ENCODE peak calls at places on chromosomes 7 and 10, in nine cellular contexts. W, B, I, H, C, R, X, F and Z are unnamed samples.

GRCh38 chr10:16466001-16466400 is 29.2 kb downstream of the PTER start:
- DNase-seq in W (no peak), B (no peak), I (no peak), H (no peak), C (no peak), R (no peak), X (no peak), F (no peak), Z (no peak)

GRCh38 chr10:121454776-121455175 is 143.5 kb downstream of the FGFR2 start:
- DNase-seq in W (no peak), B (no peak), I (no peak), H (no peak), C (no peak), R (no peak), X (no peak), F (no peak), Z (no peak)

GRCh38 chr7:38542156-38542555 is 89.0 kb downstream of the AMPH start:
- DNase-seq in W (no peak), B (no peak), I (no peak), H (no peak), C (no peak), R (no peak), X (no peak), F (peak; percentile 6), Z (peak; percentile 28)

GRCh38 chr10:6637053-6637452 is 57.0 kb upstream of the PRKCQ start:
- DNase-seq in W (no peak), B (no peak), I (no peak), H (no peak), C (no peak), R (no peak), X (no peak), F (no peak), Z (no peak)

GRCh38 chr7:44969049-44969700 is 9.6 kb downstream of the MYO1G start:
- DNase-seq in W (no peak), B (peak; percentile 25), I (no peak), H (no peak), C (peak; percentile 23), R (no peak), X (peak; percentile 42), F (no peak), Z (no peak)

GRCh38 chr10:97792058-97792721 is 20.4 kb upstream of the SFRP5 start:
- DNase-seq in W (peak; percentile 50), B (peak; percentile 61), I (peak; percentile 75), H (peak; percentile 65), C (peak; percentile 75), R (peak; percentile 32), X (peak; percentile 84), F (no peak), Z (peak; percentile 78)

GRCh38 chr7:134900430-134900876 is 85.9 kb upstream of the AGBL3 start:
- DNase-seq in W (no peak), B (no peak), I (no peak), H (no peak), C (no peak), R (no peak), X (no peak), F (no peak), Z (no peak)

GRCh38 chr10:4807803-4808507 is 18.1 kb upstream of the AKR1E2 start:
- DNase-seq in W (no peak), B (no peak), I (no peak), H (no peak), C (no peak), R (peak; percentile 86), X (no peak), F (peak; percentile 90), Z (peak; percentile 89)

GRCh38 chr10:51001587-51001986 is 72.7 kb upstream of the PRKG1 start:
- DNase-seq in W (no peak), B (no peak), I (no peak), H (no peak), C (no peak), R (peak; percentile 41), X (no peak), F (no peak), Z (peak; percentile 56)

GRCh38 chr7:132381742-132382472 is 194.4 kb downstream of the PLXNA4 start:
- DNase-seq in W (no peak), B (no peak), I (peak; percentile 44), H (no peak), C (no peak), R (peak; percentile 25), X (no peak), F (no peak), Z (no peak)

GRCh38 chr7:31744294-31744874 is 57.4 kb downstream of the PPP1R17 start:
- DNase-seq in W (peak; percentile 18), B (peak; percentile 69), I (peak; percentile 61), H (no peak), C (peak; percentile 72), R (peak; percentile 80), X (no peak), F (peak; percentile 56), Z (peak; percentile 45)

DNA sequence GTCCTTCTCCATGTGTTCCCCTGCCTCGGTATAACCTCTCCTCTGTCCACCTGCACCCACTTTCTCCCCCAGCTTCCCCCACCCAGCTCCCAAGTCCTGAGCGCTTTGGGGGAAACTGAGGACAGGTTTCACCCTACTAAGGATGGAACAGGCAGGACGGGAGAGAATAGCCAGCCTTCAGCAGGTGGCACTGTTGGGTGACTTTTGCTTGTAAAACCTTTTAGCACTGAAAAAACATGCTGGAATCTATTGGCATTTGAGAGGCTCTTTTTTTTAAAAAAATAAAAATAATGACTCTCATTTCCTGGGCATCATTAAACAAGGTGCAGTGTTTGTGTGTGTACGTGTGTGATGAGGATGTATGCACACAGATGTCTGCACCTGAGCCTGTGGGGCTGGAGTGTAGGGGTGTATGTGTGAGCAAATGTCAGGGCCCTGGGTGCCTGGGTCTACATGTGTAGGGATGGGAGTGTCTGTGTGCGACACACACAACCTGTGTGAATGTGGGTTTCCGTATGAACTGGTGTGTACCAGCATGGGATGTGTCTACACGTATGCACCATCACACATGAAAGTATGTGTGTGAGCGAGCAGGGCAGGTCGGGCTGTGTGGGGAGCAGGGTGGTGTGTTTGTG is 177.9 kb downstream of the RPS24 start:
- DNase-seq in W (no peak), B (peak; percentile 65), I (no peak), H (no peak), C (no peak), R (peak; percentile 62), X (no peak), F (peak; percentile 24), Z (peak; percentile 78)
- TF ChIP-seq CTCF in W (peak; percentile 44), B (peak; percentile 35), I (peak; percentile 31), H (peak; percentile 18), C (peak; percentile 55), R (peak; percentile 78), X (peak; percentile 45), F (peak; percentile 64), Z (peak; percentile 75)

GRCh38 chr7:110529175-110529574 is 561.8 kb upstream of the LRRN3 start:
- DNase-seq in W (no peak), B (no peak), I (no peak), H (no peak), C (no peak), R (no peak), X (no peak), F (no peak), Z (no peak)

GRCh38 chr7:110531186-110531585 is 559.7 kb upstream of the LRRN3 start:
- DNase-seq in W (no peak), B (no peak), I (no peak), H (no peak), C (no peak), R (peak; percentile 41), X (no peak), F (peak; percentile 37), Z (no peak)

GRCh38 chr7:110539216-110539615 is 551.7 kb upstream of the LRRN3 start:
- DNase-seq in W (no peak), B (no peak), I (no peak), H (no peak), C (no peak), R (no peak), X (no peak), F (peak; percentile 7), Z (peak; percentile 46)

GRCh38 chr7:110534241-110534931 is 556.5 kb upstream of the LRRN3 start:
- DNase-seq in W (no peak), B (peak; percentile 47), I (no peak), H (no peak), C (no peak), R (peak; percentile 49), X (no peak), F (peak; percentile 27), Z (peak; percentile 13)
- TF ChIP-seq CTCF in W (no peak), B (no peak), I (no peak), H (no peak), C (no peak), R (no peak), X (no peak), F (no peak), Z (no peak)

DNA sequence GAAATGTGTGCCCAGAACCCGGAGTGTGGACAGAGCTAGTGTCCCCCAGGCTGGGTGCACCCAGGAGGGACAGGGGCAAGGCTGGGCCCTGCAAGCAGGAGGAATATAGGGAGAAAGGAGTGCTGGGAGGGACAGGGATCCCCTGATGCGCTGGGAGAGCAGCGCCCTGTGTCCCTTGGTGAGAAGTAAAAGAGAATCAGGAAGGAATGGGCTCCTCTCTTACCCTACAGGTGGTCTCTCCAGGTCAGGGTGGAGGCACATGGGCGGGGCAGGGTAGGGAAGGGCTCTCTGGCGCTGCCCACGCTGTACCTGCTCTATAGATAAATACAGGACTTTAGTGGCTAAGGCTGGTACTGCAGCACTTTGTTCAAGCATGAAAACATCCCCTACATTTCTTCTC is 753.8 kb downstream of the GRID1 start:
- DNase-seq in W (no peak), B (no peak), I (no peak), H (no peak), C (peak; percentile 50), R (no peak), X (no peak), F (no peak), Z (no peak)
- TF ChIP-seq CTCF in W (no peak), B (no peak), I (no peak), H (peak; percentile 56), C (no peak), R (no peak), X (no peak), F (no peak), Z (no peak)

GRCh38 chr7:111259991-111260390 is 169.1 kb downstream of the LRRN3 start:
- DNase-seq in W (no peak), B (no peak), I (no peak), H (no peak), C (no peak), R (no peak), X (no peak), F (no peak), Z (no peak)

GRCh38 chr7:111266613-111267012 is 175.7 kb downstream of the LRRN3 start:
- DNase-seq in W (no peak), B (no peak), I (no peak), H (no peak), C (no peak), R (peak; percentile 48), X (no peak), F (peak; percentile 64), Z (peak; percentile 66)

GRCh38 chr7:111264111-111264868 is 173.4 kb downstream of the LRRN3 start:
- DNase-seq in W (no peak), B (no peak), I (no peak), H (no peak), C (no peak), R (no peak), X (no peak), F (no peak), Z (no peak)

GRCh38 chr7:111262293-111263116 is 171.6 kb downstream of the LRRN3 start:
- DNase-seq in W (no peak), B (no peak), I (no peak), H (no peak), C (no peak), R (no peak), X (no peak), F (no peak), Z (no peak)

DNA sequence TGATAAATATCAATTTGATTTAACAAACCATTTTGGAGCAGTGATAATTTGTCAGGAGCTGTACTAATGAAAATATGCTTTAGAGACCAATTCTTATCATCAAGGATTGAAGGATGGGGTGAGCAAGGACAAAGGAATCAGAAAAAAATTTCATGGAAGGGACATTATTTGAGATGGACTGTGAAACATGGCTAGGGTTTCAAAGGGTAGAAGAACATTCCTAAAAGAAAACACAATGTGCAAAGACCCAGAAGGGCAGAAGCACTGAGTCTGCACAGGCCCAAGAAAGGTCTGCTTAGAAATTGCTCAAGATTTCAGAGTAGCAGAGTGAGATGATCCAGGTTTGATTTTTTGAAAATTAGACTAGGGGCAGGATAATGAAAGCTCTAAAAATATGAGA is 174.5 kb downstream of the LRRN3 start:
- DNase-seq in W (no peak), B (no peak), I (no peak), H (no peak), C (no peak), R (no peak), X (no peak), F (no peak), Z (no peak)
- TF ChIP-seq CTCF in W (no peak), B (no peak), I (no peak), H (no peak), C (no peak), R (no peak), X (no peak), F (no peak), Z (no peak)